ENCODE peak calls at places on chromosomes 5 and 9, in five cellular contexts. T, N, K, J and X are unnamed samples.
A peak's percentile ranks its signal among the peaks of the same experiment; 100 is the strongest.

GRCh38 chr9:129483467-129484324 is 137.2 kb downstream of the C9orf50 start:
- DNase-seq in T (peak; percentile 87), N (peak; percentile 91), K (peak; percentile 88), J (peak; percentile 85), X (no peak)

GRCh38 chr5:132497488-132497997 is 7.0 kb upstream of the IRF1 start:
- DNase-seq in T (peak; percentile 93), N (peak; percentile 64), K (peak; percentile 44), J (peak; percentile 65), X (peak; percentile 85)

GRCh38 chr5:138661342-138661975 is 86.3 kb upstream of the HSPA9 start:
- DNase-seq in T (no peak), N (no peak), K (no peak), J (no peak), X (no peak)

GRCh38 chr5:83628360-83628759 is 92.3 kb downstream of the HAPLN1 start:
- DNase-seq in T (no peak), N (no peak), K (no peak), J (no peak), X (no peak)

GRCh38 chr5:135024956-135025729 is 8.9 kb downstream of the PITX1 start:
- DNase-seq in T (no peak), N (peak; percentile 97), K (no peak), J (no peak), X (no peak)

GRCh38 chr5:3619584-3619983 is 24.0 kb downstream of the IRX1 start:
- DNase-seq in T (no peak), N (no peak), K (no peak), J (no peak), X (no peak)

GRCh38 chr5:77145666-77146065 is 58.6 kb upstream of the ZBED3 start:
- DNase-seq in T (peak; percentile 35), N (peak; percentile 50), K (no peak), J (no peak), X (no peak)

GRCh38 chr5:74919487-74919886 is 53.3 kb upstream of the FAM169A start:
- DNase-seq in T (peak; percentile 42), N (peak; percentile 71), K (peak; percentile 76), J (peak; percentile 25), X (no peak)

GRCh38 chr5:126101901-126102300 is 321.3 kb upstream of the GRAMD2B start:
- DNase-seq in T (no peak), N (no peak), K (no peak), J (no peak), X (no peak)

GRCh38 chr5:76145945-76146344 is 62.8 kb downstream of the SV2C start:
- DNase-seq in T (no peak), N (peak; percentile 41), K (peak; percentile 11), J (no peak), X (no peak)

GRCh38 chr9:137959641-137960411 is 82.2 kb downstream of the CACNA1B start:
- DNase-seq in T (no peak), N (no peak), K (peak; percentile 82), J (no peak), X (no peak)

GRCh38 chr5:51821697-51822096 is 438.4 kb downstream of the ISL1 start:
- DNase-seq in T (no peak), N (no peak), K (no peak), J (no peak), X (no peak)

GRCh38 chr5:92917044-92917443 is 664.0 kb downstream of the NR2F1-AS1 start:
- DNase-seq in T (no peak), N (no peak), K (no peak), J (no peak), X (no peak)

GRCh38 chr5:149635394-149635793 is 54.1 kb downstream of the ARHGEF37 start:
- DNase-seq in T (peak; percentile 41), N (peak; percentile 97), K (no peak), J (no peak), X (no peak)

GRCh38 chr9:122053951-122054350 is 39.2 kb downstream of the TTLL11 start:
- DNase-seq in T (peak; percentile 55), N (peak; percentile 41), K (no peak), J (no peak), X (no peak)

GRCh38 chr5:131473731-131474130 is 161.3 kb downstream of the RAPGEF6 start:
- DNase-seq in T (no peak), N (no peak), K (no peak), J (no peak), X (no peak)

GRCh38 chr5:151671979-151672378 is 14.7 kb downstream of the SPARC start:
- DNase-seq in T (peak; percentile 73), N (peak; percentile 36), K (no peak), J (no peak), X (no peak)

GRCh38 chr9:95091574-95091970 is 225.9 kb downstream of the FANCC start:
- DNase-seq in T (peak; percentile 17), N (peak; percentile 48), K (peak; percentile 39), J (peak; percentile 60), X (no peak)

GRCh38 chr9:109950710-109951443 is 170.9 kb downstream of the PALM2AKAP2 start:
- DNase-seq in T (no peak), N (no peak), K (no peak), J (no peak), X (no peak)

GRCh38 chr5:177403826-177404640 is 3.6 kb upstream of the PFN3 start:
- DNase-seq in T (peak; percentile 81), N (peak; percentile 77), K (peak; percentile 93), J (no peak), X (no peak)

GRCh38 chr5:139650031-139650688 is 2.0 kb downstream of the CXXC5 start:
- DNase-seq in T (no peak), N (no peak), K (no peak), J (no peak), X (no peak)

GRCh38 chr9:1591310-1591709 is 423.8 kb upstream of the SMARCA2 start:
- DNase-seq in T (no peak), N (no peak), K (no peak), J (no peak), X (no peak)

GRCh38 chr9:89564257-89564878 is 40.4 kb upstream of the GADD45G start:
- DNase-seq in T (no peak), N (no peak), K (peak; percentile 85), J (no peak), X (no peak)

GRCh38 chr5:68305223-68305865 is 89.8 kb downstream of the PIK3R1 start:
- DNase-seq in T (no peak), N (no peak), K (no peak), J (no peak), X (peak; percentile 40)

GRCh38 chr9:98333703-98334582 is 78.5 kb upstream of the TBC1D2 start:
- DNase-seq in T (peak; percentile 82), N (peak; percentile 84), K (no peak), J (peak; percentile 62), X (no peak)

GRCh38 chr9:126375386-126375785 is 48.8 kb downstream of the MVB12B start:
- DNase-seq in T (peak; percentile 20), N (no peak), K (no peak), J (no peak), X (no peak)
- H3K4me3 ChIP-seq in T (no peak overlapping the region), N (no peak overlapping the region), K (no peak overlapping the region), J (no peak overlapping the region), X (no peak overlapping the region)

GRCh38 chr5:5219541-5219940 is 79.4 kb downstream of the ADAMTS16 start:
- DNase-seq in T (no peak), N (no peak), K (no peak), J (no peak), X (no peak)

GRCh38 chr5:5217371-5217770 is 77.2 kb downstream of the ADAMTS16 start:
- DNase-seq in T (no peak), N (no peak), K (no peak), J (no peak), X (no peak)

GRCh38 chr5:5218396-5218795 is 78.3 kb downstream of the ADAMTS16 start:
- DNase-seq in T (no peak), N (no peak), K (no peak), J (no peak), X (no peak)

GRCh38 chr5:5220896-5221295 is 80.8 kb downstream of the ADAMTS16 start:
- DNase-seq in T (no peak), N (no peak), K (no peak), J (no peak), X (no peak)

DNA sequence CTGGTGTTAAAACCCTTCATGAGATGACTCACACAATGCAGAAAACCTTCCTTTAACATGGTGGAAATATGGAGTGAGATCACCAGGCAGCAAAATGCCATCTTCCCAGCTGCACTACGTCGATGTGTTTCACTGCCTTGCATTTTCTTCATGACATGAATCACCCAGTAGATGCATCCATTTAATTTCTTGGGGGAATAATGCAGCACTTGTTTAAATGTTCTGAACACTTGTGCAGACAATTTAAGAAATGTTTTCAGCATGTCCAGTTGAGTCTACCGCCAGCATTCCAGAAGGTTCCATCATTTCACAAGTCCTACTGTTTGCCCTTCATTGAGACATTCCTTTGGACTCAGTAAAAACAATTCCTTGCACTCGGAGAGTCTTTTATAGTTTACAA is 81.6 kb downstream of the ADAMTS16 start:
- DNase-seq in T (no peak), N (no peak), K (no peak), J (no peak), X (no peak)
- H3K4me3 ChIP-seq in T (no peak overlapping the region), N (no peak overlapping the region), K (no peak overlapping the region), J (no peak overlapping the region), X (no peak overlapping the region)

GRCh38 chr5:104128348-104128747 is 565.8 kb upstream of the NUDT12 start:
- DNase-seq in T (no peak), N (no peak), K (no peak), J (no peak), X (no peak)

GRCh38 chr5:104130320-104130719 is 567.7 kb upstream of the NUDT12 start:
- DNase-seq in T (no peak), N (no peak), K (no peak), J (no peak), X (no peak)

DNA sequence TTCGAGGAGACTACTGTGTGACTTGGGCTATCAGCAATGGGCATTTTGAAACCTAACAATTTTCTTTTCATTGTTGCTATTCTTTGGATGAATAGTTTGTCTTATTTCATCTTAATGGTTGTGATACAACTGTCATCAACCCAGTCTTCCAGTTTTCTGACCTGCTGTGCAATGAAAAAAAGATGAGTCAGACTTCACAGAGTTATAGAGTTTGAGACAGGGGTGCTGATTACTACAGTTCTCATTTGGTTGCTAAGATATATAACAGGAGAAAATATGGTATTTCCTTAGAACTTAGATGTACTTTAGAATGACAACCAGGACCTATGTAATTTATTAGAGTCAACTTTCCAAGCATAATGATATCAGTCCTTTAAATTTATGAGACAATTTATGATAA is 564.4 kb upstream of the NUDT12 start:
- DNase-seq in T (no peak), N (peak; percentile 0), K (no peak), J (no peak), X (no peak)
- H3K4me3 ChIP-seq in T (no peak overlapping the region), N (no peak overlapping the region), K (no peak overlapping the region), J (no peak overlapping the region), X (no peak overlapping the region)

GRCh38 chr5:141077826-141078225 is 16.6 kb upstream of the PCDHB2 start:
- DNase-seq in T (no peak), N (no peak), K (no peak), J (no peak), X (no peak)
- H3K4me3 ChIP-seq in T (no peak overlapping the region), N (no peak overlapping the region), K (no peak overlapping the region), J (no peak overlapping the region), X (no peak overlapping the region)